ENCODE peak calls at places on chromosomes 7 and 10, in four cellular contexts. One of them, this sample, is unnamed.

GRCh38 chr7:19215421-19215820 is 70.2 kb upstream of the FERD3L start:
- DNase-seq in K562: no peak
- DNase-seq in HepG2: no peak
- DNase-seq in GM12878: no peak
- DNase-seq in this sample: no peak

GRCh38 chr7:37354661-37355131 is 94.0 kb downstream of the ELMO1 start:
- DNase-seq in K562: peak
- DNase-seq in HepG2: no peak
- DNase-seq in GM12878: no peak
- DNase-seq in this sample: peak

GRCh38 chr10:132787253-132788179 is 1.6 kb upstream of the NKX6-2 start:
- DNase-seq in K562: no peak
- DNase-seq in HepG2: no peak
- DNase-seq in GM12878: no peak
- DNase-seq in this sample: peak

GRCh38 chr7:139453673-139454321 is 29.7 kb downstream of the KLRG2 start:
- DNase-seq in K562: no peak
- DNase-seq in HepG2: no peak
- DNase-seq in GM12878: no peak
- DNase-seq in this sample: no peak

GRCh38 chr7:5296627-5297226 is 14.0 kb downstream of the SLC29A4 start:
- DNase-seq in K562: peak
- DNase-seq in HepG2: no peak
- DNase-seq in GM12878: peak
- DNase-seq in this sample: peak

GRCh38 chr10:13792011-13792410 is 205.2 kb downstream of the PRPF18 start:
- DNase-seq in K562: no peak
- DNase-seq in HepG2: no peak
- DNase-seq in GM12878: no peak
- DNase-seq in this sample: no peak

GRCh38 chr7:131546583-131547111 is 9.8 kb downstream of the PODXL start:
- DNase-seq in K562: peak
- DNase-seq in HepG2: peak
- DNase-seq in GM12878: no peak
- DNase-seq in this sample: peak

GRCh38 chr10:34334908-34335307 is 480.2 kb downstream of the PARD3 start:
- DNase-seq in K562: no peak
- DNase-seq in HepG2: no peak
- DNase-seq in GM12878: no peak
- DNase-seq in this sample: no peak

GRCh38 chr10:75870039-75870645 is 438.7 kb downstream of the LRMDA start:
- DNase-seq in K562: no peak
- DNase-seq in HepG2: no peak
- DNase-seq in GM12878: no peak
- DNase-seq in this sample: no peak

GRCh38 chr7:83413831-83414230 is 235.1 kb downstream of the SEMA3E start:
- DNase-seq in K562: no peak
- DNase-seq in HepG2: no peak
- DNase-seq in GM12878: no peak
- DNase-seq in this sample: no peak

GRCh38 chr10:7484456-7485266 is 73.8 kb upstream of the SFMBT2 start:
- DNase-seq in K562: no peak
- DNase-seq in HepG2: no peak
- DNase-seq in GM12878: peak
- DNase-seq in this sample: no peak

GRCh38 chr7:46515844-46516590 is 594.9 kb upstream of the IGFBP3 start:
- DNase-seq in K562: no peak
- DNase-seq in HepG2: no peak
- DNase-seq in GM12878: no peak
- DNase-seq in this sample: no peak

GRCh38 chr7:106599343-106599698 is 61.6 kb downstream of the CCDC71L start:
- DNase-seq in K562: no peak
- DNase-seq in HepG2: no peak
- DNase-seq in GM12878: no peak
- DNase-seq in this sample: no peak

GRCh38 chr7:134778941-134779740 is at the start of gene CALD1:
- DNase-seq in K562: no peak
- DNase-seq in HepG2: peak
- DNase-seq in GM12878: no peak
- DNase-seq in this sample: peak

GRCh38 chr7:155191901-155192478 is 105.7 kb upstream of the INSIG1 start:
- DNase-seq in K562: no peak
- DNase-seq in HepG2: no peak
- DNase-seq in GM12878: no peak
- DNase-seq in this sample: no peak

GRCh38 chr7:151244156-151244870 is 4.2 kb downstream of the SMARCD3 start:
- DNase-seq in K562: peak
- DNase-seq in HepG2: no peak
- DNase-seq in GM12878: peak
- DNase-seq in this sample: peak

GRCh38 chr7:3232228-3232627 is 68.8 kb upstream of the SDK1 start:
- DNase-seq in K562: no peak
- DNase-seq in HepG2: no peak
- DNase-seq in GM12878: no peak
- DNase-seq in this sample: no peak

GRCh38 chr10:106224676-106225075 is 939.8 kb downstream of the SORCS1 start:
- DNase-seq in K562: no peak
- DNase-seq in HepG2: no peak
- DNase-seq in GM12878: no peak
- DNase-seq in this sample: no peak

GRCh38 chr10:118310822-118311221 is 31.3 kb downstream of the FAM204A start:
- DNase-seq in K562: no peak
- DNase-seq in HepG2: no peak
- DNase-seq in GM12878: no peak
- DNase-seq in this sample: no peak

GRCh38 chr7:20219446-20220292 is 2.5 kb upstream of the MACC1 start:
- DNase-seq in K562: peak
- DNase-seq in HepG2: peak
- DNase-seq in GM12878: peak
- DNase-seq in this sample: peak

GRCh38 chr7:127976056-127976455 is 55.2 kb downstream of the LRRC4 start:
- DNase-seq in K562: no peak
- DNase-seq in HepG2: no peak
- DNase-seq in GM12878: no peak
- DNase-seq in this sample: no peak

GRCh38 chr7:139523199-139523941 is at the start of gene CLEC2L:
- DNase-seq in K562: peak
- DNase-seq in HepG2: no peak
- DNase-seq in GM12878: no peak
- DNase-seq in this sample: peak

GRCh38 chr10:104622598-104623209 is 18.4 kb upstream of the SORCS3 start:
- DNase-seq in K562: peak
- DNase-seq in HepG2: peak
- DNase-seq in GM12878: no peak
- DNase-seq in this sample: peak

GRCh38 chr7:42997611-42998010 is 65.4 kb downstream of the MRPL32 start:
- DNase-seq in K562: no peak
- DNase-seq in HepG2: no peak
- DNase-seq in GM12878: no peak
- DNase-seq in this sample: no peak

GRCh38 chr7:42994096-42994495 is 61.9 kb downstream of the MRPL32 start:
- DNase-seq in K562: no peak
- DNase-seq in HepG2: no peak
- DNase-seq in GM12878: no peak
- DNase-seq in this sample: no peak

GRCh38 chr7:42991913-42992576 is 59.9 kb downstream of the MRPL32 start:
- DNase-seq in K562: no peak
- DNase-seq in HepG2: no peak
- DNase-seq in GM12878: no peak
- DNase-seq in this sample: no peak

GRCh38 chr7:42991024-42991423 is 58.8 kb downstream of the MRPL32 start:
- DNase-seq in K562: no peak
- DNase-seq in HepG2: no peak
- DNase-seq in GM12878: no peak
- DNase-seq in this sample: no peak

DNA sequence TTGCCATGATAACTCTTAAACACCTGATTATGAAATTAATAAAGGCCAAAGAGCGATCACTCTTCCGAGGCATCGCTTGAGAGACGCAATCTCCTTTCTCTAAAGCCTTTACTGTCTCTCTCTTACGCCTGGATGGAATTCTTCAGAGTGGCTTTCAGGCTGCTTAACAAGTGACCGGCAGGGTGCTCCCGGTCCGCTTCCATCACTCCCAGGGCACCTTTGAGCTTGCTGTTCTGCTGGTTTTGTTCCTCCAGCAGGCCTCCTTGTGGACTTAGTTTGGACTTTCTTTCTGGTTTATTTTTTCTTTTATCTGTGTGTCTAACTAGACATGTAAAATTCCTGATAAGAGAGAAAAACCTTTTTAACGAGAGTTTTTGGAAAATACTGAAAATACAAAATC is 60.9 kb downstream of the MRPL32 start:
- DNase-seq in K562: no peak
- DNase-seq in HepG2: peak
- DNase-seq in GM12878: no peak
- DNase-seq in this sample: peak
- TF ChIP-seq CTCF in K562: no peak
- TF ChIP-seq CTCF in HepG2: no peak
- TF ChIP-seq CTCF in GM12878: no peak
- TF ChIP-seq CTCF in this sample: no peak

GRCh38 chr7:30977896-30978564 is 14.3 kb downstream of the GHRHR start:
- DNase-seq in K562: peak
- DNase-seq in HepG2: peak
- DNase-seq in GM12878: no peak
- DNase-seq in this sample: peak
- TF ChIP-seq ETV6 in K562: no peak
- TF ChIP-seq ETV6 in HepG2: no peak
- TF ChIP-seq ETV6 in GM12878: no peak
- TF ChIP-seq ETV6 in this sample: no peak

GRCh38 chr7:21771261-21771660 is 174.4 kb downstream of the CDCA7L start:
- DNase-seq in K562: no peak
- DNase-seq in HepG2: no peak
- DNase-seq in GM12878: no peak
- DNase-seq in this sample: no peak

GRCh38 chr7:21766218-21766617 is 179.5 kb downstream of the CDCA7L start:
- DNase-seq in K562: no peak
- DNase-seq in HepG2: no peak
- DNase-seq in GM12878: no peak
- DNase-seq in this sample: no peak

GRCh38 chr7:21763818-21764217 is 181.9 kb downstream of the CDCA7L start:
- DNase-seq in K562: no peak
- DNase-seq in HepG2: no peak
- DNase-seq in GM12878: no peak
- DNase-seq in this sample: no peak

GRCh38 chr7:21768279-21768678 is 177.4 kb downstream of the CDCA7L start:
- DNase-seq in K562: no peak
- DNase-seq in HepG2: no peak
- DNase-seq in GM12878: no peak
- DNase-seq in this sample: no peak

DNA sequence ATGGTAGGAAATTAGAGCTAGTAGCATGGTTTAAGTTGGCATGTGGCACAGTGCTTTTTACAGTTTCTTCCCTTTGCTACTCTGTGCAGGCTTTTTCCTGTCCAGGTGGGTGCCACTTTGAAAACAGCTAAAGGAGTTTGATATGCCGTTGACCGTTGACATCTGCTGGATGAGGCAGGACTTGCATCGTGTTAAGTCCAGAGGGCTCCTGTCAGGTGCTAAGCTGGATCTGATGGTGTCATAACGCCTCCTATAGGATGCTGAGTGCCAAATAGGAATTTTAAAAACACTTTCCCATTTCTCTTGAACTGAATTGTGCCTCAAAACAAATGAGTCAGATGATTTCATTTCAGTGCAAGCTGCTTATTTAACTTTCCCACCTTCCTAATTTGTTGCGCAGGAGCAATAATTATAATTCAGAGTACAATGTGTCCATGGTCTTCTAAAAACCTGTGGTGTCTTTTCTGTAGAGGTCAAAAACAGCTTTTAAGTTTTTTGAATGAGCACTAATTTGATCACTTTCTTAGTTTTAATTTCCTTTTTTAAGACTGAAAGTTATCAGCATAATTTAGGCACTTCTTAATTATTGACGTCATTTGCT is 178.3 kb downstream of the CDCA7L start:
- DNase-seq in K562: peak
- DNase-seq in HepG2: peak
- DNase-seq in GM12878: peak
- DNase-seq in this sample: peak
- TF ChIP-seq CTCF in K562: peak
- TF ChIP-seq CTCF in HepG2: peak
- TF ChIP-seq CTCF in GM12878: peak
- TF ChIP-seq CTCF in this sample: peak

GRCh38 chr10:24360286-24361127 is 151.6 kb downstream of the KIAA1217 start:
- DNase-seq in K562: peak
- DNase-seq in HepG2: peak
- DNase-seq in GM12878: no peak
- DNase-seq in this sample: peak
- TF ChIP-seq ETV6 in K562: no peak
- TF ChIP-seq ETV6 in HepG2: no peak
- TF ChIP-seq ETV6 in GM12878: no peak
- TF ChIP-seq ETV6 in this sample: no peak

DNA sequence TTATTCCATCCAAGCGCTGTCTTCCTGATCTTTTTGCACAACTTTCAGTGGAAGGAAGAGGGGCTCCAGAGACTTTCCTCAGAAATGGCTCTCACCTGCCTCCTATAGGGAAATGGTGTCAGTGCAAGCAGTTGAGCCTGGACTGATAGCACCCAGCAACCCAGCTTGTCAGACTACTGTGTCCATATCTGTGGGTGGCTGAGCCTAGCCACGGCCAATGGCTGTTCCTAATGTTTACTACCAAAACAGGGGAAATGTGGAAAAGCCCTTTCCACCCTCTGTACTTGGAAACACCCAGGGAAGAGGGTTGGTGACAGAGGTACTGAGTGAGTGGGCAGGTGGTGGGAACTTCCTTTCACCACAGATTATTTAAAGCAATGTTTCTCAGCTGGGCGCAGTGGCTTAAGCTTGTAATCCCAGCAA is 4.3 kb upstream of the YKT6 start:
- DNase-seq in K562: peak
- DNase-seq in HepG2: peak
- DNase-seq in GM12878: no peak
- DNase-seq in this sample: peak
- TF ChIP-seq CTCF in K562: peak
- TF ChIP-seq CTCF in HepG2: peak
- TF ChIP-seq CTCF in GM12878: peak
- TF ChIP-seq CTCF in this sample: peak

GRCh38 chr7:143460585-143460984 is 17.1 kb upstream of the TAS2R41 start:
- DNase-seq in K562: no peak
- DNase-seq in HepG2: no peak
- DNase-seq in GM12878: no peak
- DNase-seq in this sample: no peak

GRCh38 chr7:143455494-143455893 is 12.2 kb downstream of the TAS2R60 start:
- DNase-seq in K562: no peak
- DNase-seq in HepG2: no peak
- DNase-seq in GM12878: no peak
- DNase-seq in this sample: no peak

GRCh38 chr7:143456992-143457793 is 13.9 kb downstream of the TAS2R60 start:
- DNase-seq in K562: no peak
- DNase-seq in HepG2: no peak
- DNase-seq in GM12878: no peak
- DNase-seq in this sample: no peak

GRCh38 chr7:143459359-143459758 is 16.1 kb downstream of the TAS2R60 start:
- DNase-seq in K562: no peak
- DNase-seq in HepG2: no peak
- DNase-seq in GM12878: no peak
- DNase-seq in this sample: no peak

GRCh38 chr7:143458263-143458662 is 15.0 kb downstream of the TAS2R60 start:
- DNase-seq in K562: no peak
- DNase-seq in HepG2: no peak
- DNase-seq in GM12878: no peak
- DNase-seq in this sample: no peak
- TF ChIP-seq ETV6 in K562: no peak
- TF ChIP-seq ETV6 in HepG2: no peak
- TF ChIP-seq ETV6 in GM12878: no peak
- TF ChIP-seq ETV6 in this sample: no peak